ENCODE peak calls at places on chromosome 19, in seven cellular contexts. One of them, this sample, is unnamed.

GRCh38 chr19:8938576-8938975 is 71.6 kb downstream of the MUC16 start:
- DNase-seq in lower leg skin: no peak
- DNase-seq in tibial nerve: no peak
- DNase-seq in transverse colon: no peak
- DNase-seq in IMR-90: no peak
- DNase-seq in AG09319: no peak
- DNase-seq in GM10248: no peak
- DNase-seq in this sample: no peak

GRCh38 chr19:33005440-33005839 is 33.4 kb downstream of the FAAP24 start:
- DNase-seq in IMR-90: no peak
- DNase-seq in tibial nerve: no peak
- DNase-seq in AG09319: no peak
- DNase-seq in lower leg skin: no peak
- DNase-seq in GM10248: no peak
- DNase-seq in transverse colon: no peak
- DNase-seq in this sample: no peak

GRCh38 chr19:37313335-37313627 is 57.6 kb upstream of the ZNF527 start:
- DNase-seq in GM10248: no peak
- DNase-seq in IMR-90: no peak
- DNase-seq in transverse colon: no peak
- DNase-seq in lower leg skin: no peak
- DNase-seq in AG09319: no peak
- DNase-seq in tibial nerve: no peak
- DNase-seq in this sample: no peak

GRCh38 chr19:9528757-9529336 is 9.6 kb downstream of the ZNF426 start:
- DNase-seq in transverse colon: no peak
- DNase-seq in GM10248: no peak
- DNase-seq in AG09319: no peak
- DNase-seq in IMR-90: peak; percentile 9
- DNase-seq in lower leg skin: no peak
- DNase-seq in tibial nerve: no peak
- DNase-seq in this sample: no peak

GRCh38 chr19:50252111-50252886 is 48.9 kb downstream of the MYH14 start:
- DNase-seq in AG09319: no peak
- DNase-seq in IMR-90: no peak
- DNase-seq in lower leg skin: no peak
- DNase-seq in GM10248: peak; percentile 46
- DNase-seq in transverse colon: peak; percentile 26
- DNase-seq in tibial nerve: no peak
- DNase-seq in this sample: peak; percentile 55

GRCh38 chr19:13164370-13165090 is 14.3 kb downstream of the IER2 start:
- DNase-seq in IMR-90: peak; percentile 61
- DNase-seq in lower leg skin: peak; percentile 29
- DNase-seq in transverse colon: peak; percentile 75
- DNase-seq in GM10248: no peak
- DNase-seq in tibial nerve: no peak
- DNase-seq in AG09319: no peak
- DNase-seq in this sample: peak; percentile 50

GRCh38 chr19:55703790-55704215 is 28.8 kb downstream of the EPN1 start:
- DNase-seq in lower leg skin: no peak
- DNase-seq in IMR-90: no peak
- DNase-seq in transverse colon: peak; percentile 69
- DNase-seq in tibial nerve: no peak
- DNase-seq in AG09319: no peak
- DNase-seq in GM10248: peak; percentile 42
- DNase-seq in this sample: peak; percentile 61

GRCh38 chr19:4557971-4558941 is 1.2 kb downstream of the SEMA6B start:
- DNase-seq in AG09319: no peak
- DNase-seq in transverse colon: peak; percentile 35
- DNase-seq in IMR-90: no peak
- DNase-seq in GM10248: peak; percentile 72
- DNase-seq in lower leg skin: no peak
- DNase-seq in tibial nerve: no peak
- DNase-seq in this sample: peak; percentile 49

GRCh38 chr19:57903298-57904174 is 12.9 kb downstream of the ZNF417 start:
- DNase-seq in GM10248: no peak
- DNase-seq in transverse colon: no peak
- DNase-seq in tibial nerve: no peak
- DNase-seq in AG09319: no peak
- DNase-seq in lower leg skin: no peak
- DNase-seq in IMR-90: peak; percentile 53
- DNase-seq in this sample: no peak

GRCh38 chr19:49403404-49404187 is 15.5 kb downstream of the KASH5 start:
- DNase-seq in lower leg skin: no peak
- DNase-seq in IMR-90: peak; percentile 33
- DNase-seq in GM10248: no peak
- DNase-seq in transverse colon: no peak
- DNase-seq in AG09319: no peak
- DNase-seq in tibial nerve: no peak
- DNase-seq in this sample: peak; percentile 50

GRCh38 chr19:41341669-41342490 is 11.8 kb downstream of the TGFB1 start:
- DNase-seq in AG09319: no peak
- DNase-seq in lower leg skin: no peak
- DNase-seq in IMR-90: no peak
- DNase-seq in tibial nerve: no peak
- DNase-seq in transverse colon: peak; percentile 36
- DNase-seq in GM10248: no peak
- DNase-seq in this sample: no peak

GRCh38 chr19:33310606-33311325 is 8.4 kb upstream of the CEBPA start:
- DNase-seq in GM10248: no peak
- DNase-seq in AG09319: no peak
- DNase-seq in lower leg skin: no peak
- DNase-seq in transverse colon: peak; percentile 48
- DNase-seq in tibial nerve: no peak
- DNase-seq in IMR-90: no peak
- DNase-seq in this sample: no peak

GRCh38 chr19:16628984-16629691 is 1.1 kb upstream of the MED26 start:
- DNase-seq in lower leg skin: peak; percentile 42
- DNase-seq in tibial nerve: no peak
- DNase-seq in IMR-90: peak; percentile 72
- DNase-seq in AG09319: peak; percentile 64
- DNase-seq in transverse colon: peak; percentile 65
- DNase-seq in GM10248: no peak
- DNase-seq in this sample: no peak

GRCh38 chr19:38792250-38793111 is 3.5 kb downstream of the LGALS7B start:
- DNase-seq in AG09319: no peak
- DNase-seq in lower leg skin: no peak
- DNase-seq in tibial nerve: no peak
- DNase-seq in IMR-90: no peak
- DNase-seq in transverse colon: peak; percentile 64
- DNase-seq in GM10248: peak; percentile 65
- DNase-seq in this sample: peak; percentile 68
- TF ChIP-seq CTCF in AG09319: peak; percentile 19
- TF ChIP-seq CTCF in lower leg skin: no peak
- TF ChIP-seq CTCF in tibial nerve: peak; percentile 74
- TF ChIP-seq CTCF in IMR-90: no peak
- TF ChIP-seq CTCF in transverse colon: peak; percentile 43
- TF ChIP-seq CTCF in GM10248: no peak
- TF ChIP-seq CTCF in this sample: peak; percentile 57

GRCh38 chr19:1854542-1855039 is 6.3 kb upstream of the REXO1 start:
- DNase-seq in IMR-90: no peak
- DNase-seq in transverse colon: peak; percentile 36
- DNase-seq in lower leg skin: peak; percentile 70
- DNase-seq in AG09319: no peak
- DNase-seq in GM10248: no peak
- DNase-seq in tibial nerve: no peak
- DNase-seq in this sample: peak; percentile 33
- TF ChIP-seq CTCF in IMR-90: no peak
- TF ChIP-seq CTCF in transverse colon: no peak
- TF ChIP-seq CTCF in lower leg skin: no peak
- TF ChIP-seq CTCF in AG09319: no peak
- TF ChIP-seq CTCF in GM10248: no peak
- TF ChIP-seq CTCF in tibial nerve: no peak
- TF ChIP-seq CTCF in this sample: no peak

GRCh38 chr19:51637362-51637978 is 7.3 kb upstream of the SIGLEC5 start:
- DNase-seq in transverse colon: no peak
- DNase-seq in lower leg skin: no peak
- DNase-seq in IMR-90: no peak
- DNase-seq in GM10248: no peak
- DNase-seq in AG09319: no peak
- DNase-seq in tibial nerve: no peak
- DNase-seq in this sample: no peak
- TF ChIP-seq CTCF in transverse colon: no peak
- TF ChIP-seq CTCF in lower leg skin: no peak
- TF ChIP-seq CTCF in IMR-90: peak; percentile 28
- TF ChIP-seq CTCF in GM10248: peak; percentile 49
- TF ChIP-seq CTCF in AG09319: peak; percentile 25
- TF ChIP-seq CTCF in tibial nerve: no peak
- TF ChIP-seq CTCF in this sample: peak; percentile 65

GRCh38 chr19:53541971-53542370 is 4.0 kb downstream of the ZNF331 start:
- DNase-seq in lower leg skin: no peak
- DNase-seq in GM10248: no peak
- DNase-seq in AG09319: no peak
- DNase-seq in IMR-90: no peak
- DNase-seq in tibial nerve: no peak
- DNase-seq in transverse colon: no peak
- DNase-seq in this sample: no peak
- TF ChIP-seq CTCF in lower leg skin: no peak
- TF ChIP-seq CTCF in GM10248: no peak
- TF ChIP-seq CTCF in AG09319: no peak
- TF ChIP-seq CTCF in IMR-90: no peak
- TF ChIP-seq CTCF in tibial nerve: no peak
- TF ChIP-seq CTCF in transverse colon: no peak
- TF ChIP-seq CTCF in this sample: no peak

GRCh38 chr19:52602931-52603330 is 32.8 kb downstream of the ZNF701 start:
- DNase-seq in GM10248: no peak
- DNase-seq in IMR-90: no peak
- DNase-seq in transverse colon: no peak
- DNase-seq in lower leg skin: no peak
- DNase-seq in tibial nerve: no peak
- DNase-seq in AG09319: no peak
- DNase-seq in this sample: no peak

GRCh38 chr19:52600639-52601024 is 30.5 kb downstream of the ZNF701 start:
- DNase-seq in GM10248: no peak
- DNase-seq in lower leg skin: no peak
- DNase-seq in transverse colon: peak; percentile 77
- DNase-seq in IMR-90: peak; percentile 3
- DNase-seq in tibial nerve: no peak
- DNase-seq in AG09319: no peak
- DNase-seq in this sample: peak; percentile 40

GRCh38 chr19:52599241-52599640 is 29.2 kb downstream of the ZNF701 start:
- DNase-seq in transverse colon: no peak
- DNase-seq in IMR-90: no peak
- DNase-seq in AG09319: no peak
- DNase-seq in GM10248: no peak
- DNase-seq in tibial nerve: no peak
- DNase-seq in lower leg skin: no peak
- DNase-seq in this sample: no peak

GRCh38 chr19:52603558-52604207 is 33.6 kb downstream of the ZNF701 start:
- DNase-seq in GM10248: no peak
- DNase-seq in AG09319: no peak
- DNase-seq in tibial nerve: no peak
- DNase-seq in transverse colon: no peak
- DNase-seq in lower leg skin: no peak
- DNase-seq in IMR-90: peak; percentile 28
- DNase-seq in this sample: no peak

GRCh38 chr19:52601025-52601973 is 31.2 kb downstream of the ZNF701 start:
- DNase-seq in AG09319: peak; percentile 77
- DNase-seq in IMR-90: peak; percentile 87
- DNase-seq in tibial nerve: peak; percentile 91
- DNase-seq in transverse colon: peak; percentile 98
- DNase-seq in lower leg skin: peak; percentile 92
- DNase-seq in GM10248: peak; percentile 93
- DNase-seq in this sample: peak; percentile 96
- TF ChIP-seq CTCF in AG09319: peak; percentile 16
- TF ChIP-seq CTCF in IMR-90: peak; percentile 34
- TF ChIP-seq CTCF in tibial nerve: peak; percentile 34
- TF ChIP-seq CTCF in transverse colon: peak; percentile 35
- TF ChIP-seq CTCF in lower leg skin: no peak
- TF ChIP-seq CTCF in GM10248: peak; percentile 28
- TF ChIP-seq CTCF in this sample: peak; percentile 33

DNA sequence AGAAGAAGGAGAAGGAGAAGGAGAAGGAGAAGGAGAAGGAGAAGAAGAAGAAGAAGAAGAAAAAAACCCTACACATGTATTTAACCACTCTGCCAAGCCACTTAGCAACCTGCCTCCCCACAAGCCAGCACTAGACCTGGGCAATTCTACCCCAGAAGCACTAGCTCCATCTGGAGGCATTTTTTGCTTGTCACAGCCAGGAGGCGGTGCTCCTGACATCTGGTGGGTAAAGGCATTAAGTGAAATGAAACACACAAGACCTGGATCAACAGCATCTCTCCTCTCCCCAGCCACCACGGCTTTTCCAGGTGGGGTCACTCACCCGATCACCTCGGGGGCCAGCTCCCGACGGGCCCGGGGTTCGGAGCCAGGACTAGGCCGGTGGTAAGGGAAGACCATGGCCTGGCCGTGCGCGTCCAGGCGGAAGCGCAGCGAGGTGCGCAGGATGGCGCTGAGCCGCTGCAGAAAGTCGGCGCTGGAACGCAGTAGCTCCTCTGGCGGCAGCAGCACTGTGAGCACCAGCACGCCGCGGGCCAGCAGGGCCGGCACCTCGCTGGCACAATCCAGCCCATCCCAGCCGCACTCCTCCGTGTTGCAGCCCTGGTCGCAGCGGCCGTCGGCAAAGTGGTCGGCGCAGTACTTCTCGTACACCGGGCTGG is 26.9 kb downstream of the NOTCH3 start:
- DNase-seq in lower leg skin: no peak
- DNase-seq in GM10248: no peak
- DNase-seq in tibial nerve: no peak
- DNase-seq in IMR-90: no peak
- DNase-seq in AG09319: no peak
- DNase-seq in transverse colon: no peak
- DNase-seq in this sample: peak; percentile 32
- TF ChIP-seq CTCF in lower leg skin: no peak
- TF ChIP-seq CTCF in GM10248: peak; percentile 19
- TF ChIP-seq CTCF in tibial nerve: no peak
- TF ChIP-seq CTCF in IMR-90: peak; percentile 23
- TF ChIP-seq CTCF in AG09319: peak; percentile 8
- TF ChIP-seq CTCF in transverse colon: no peak
- TF ChIP-seq CTCF in this sample: no peak

GRCh38 chr19:36244066-36244465 is 29.2 kb downstream of the ZNF146 start:
- DNase-seq in AG09319: no peak
- DNase-seq in GM10248: no peak
- DNase-seq in tibial nerve: no peak
- DNase-seq in lower leg skin: no peak
- DNase-seq in IMR-90: no peak
- DNase-seq in transverse colon: no peak
- DNase-seq in this sample: no peak
- TF ChIP-seq CTCF in AG09319: no peak
- TF ChIP-seq CTCF in GM10248: no peak
- TF ChIP-seq CTCF in tibial nerve: no peak
- TF ChIP-seq CTCF in lower leg skin: no peak
- TF ChIP-seq CTCF in IMR-90: no peak
- TF ChIP-seq CTCF in transverse colon: no peak
- TF ChIP-seq CTCF in this sample: no peak

GRCh38 chr19:19514881-19515763 is at the start of gene TSSK6:
- DNase-seq in AG09319: no peak
- DNase-seq in GM10248: no peak
- DNase-seq in lower leg skin: no peak
- DNase-seq in IMR-90: no peak
- DNase-seq in tibial nerve: no peak
- DNase-seq in transverse colon: no peak
- DNase-seq in this sample: no peak
- TF ChIP-seq CTCF in AG09319: peak; percentile 8
- TF ChIP-seq CTCF in GM10248: no peak
- TF ChIP-seq CTCF in lower leg skin: no peak
- TF ChIP-seq CTCF in IMR-90: peak; percentile 2
- TF ChIP-seq CTCF in tibial nerve: no peak
- TF ChIP-seq CTCF in transverse colon: no peak
- TF ChIP-seq CTCF in this sample: no peak

This sample was measured in activated CD8-positive, alpha-beta T cell treated with anti-CD3 and anti-CD28 coated beads for 36 hours.